ENCODE peak calls at places on chromosomes 16 and 17, in ten cellular contexts. One of them, this sample, is unnamed.

GRCh38 chr17:41689497-41690299 is 1.0 kb downstream of the EIF1 start:
- DNase-seq in CD8-positive, alpha-beta T cell: peak; percentile 35
- DNase-seq in thoracic aorta: no peak
- DNase-seq in retinal pigment epithelial cell: no peak
- DNase-seq in kidney epithelial cell: no peak
- DNase-seq in adrenal gland: peak; percentile 53
- DNase-seq in pancreas: no peak
- DNase-seq in tibial artery: no peak
- DNase-seq in GM12865: peak; percentile 81
- DNase-seq in ascending aorta: no peak
- DNase-seq in this sample: no peak

GRCh38 chr17:45172541-45173286 is 11.0 kb downstream of the HEXIM2 start:
- DNase-seq in retinal pigment epithelial cell: no peak
- DNase-seq in ascending aorta: peak; percentile 93
- DNase-seq in pancreas: peak; percentile 87
- DNase-seq in kidney epithelial cell: peak; percentile 90
- DNase-seq in adrenal gland: peak; percentile 84
- DNase-seq in tibial artery: peak; percentile 62
- DNase-seq in GM12865: peak; percentile 57
- DNase-seq in thoracic aorta: peak; percentile 73
- DNase-seq in CD8-positive, alpha-beta T cell: peak; percentile 48
- DNase-seq in this sample: no peak

GRCh38 chr17:82960419-82961271 is 118.8 kb upstream of the METRNL start:
- DNase-seq in pancreas: peak; percentile 33
- DNase-seq in GM12865: no peak
- DNase-seq in ascending aorta: no peak
- DNase-seq in retinal pigment epithelial cell: no peak
- DNase-seq in thoracic aorta: no peak
- DNase-seq in kidney epithelial cell: no peak
- DNase-seq in adrenal gland: no peak
- DNase-seq in tibial artery: no peak
- DNase-seq in CD8-positive, alpha-beta T cell: no peak
- DNase-seq in this sample: no peak

GRCh38 chr16:31008154-31008950 is 2.1 kb downstream of the STX1B start:
- DNase-seq in tibial artery: no peak
- DNase-seq in ascending aorta: no peak
- DNase-seq in retinal pigment epithelial cell: no peak
- DNase-seq in adrenal gland: no peak
- DNase-seq in thoracic aorta: no peak
- DNase-seq in kidney epithelial cell: no peak
- DNase-seq in GM12865: no peak
- DNase-seq in pancreas: no peak
- DNase-seq in CD8-positive, alpha-beta T cell: no peak
- DNase-seq in this sample: no peak

GRCh38 chr16:67458121-67458641 is 22.8 kb downstream of the ATP6V0D1 start:
- DNase-seq in pancreas: no peak
- DNase-seq in ascending aorta: no peak
- DNase-seq in retinal pigment epithelial cell: no peak
- DNase-seq in thoracic aorta: no peak
- DNase-seq in kidney epithelial cell: no peak
- DNase-seq in adrenal gland: no peak
- DNase-seq in CD8-positive, alpha-beta T cell: no peak
- DNase-seq in GM12865: no peak
- DNase-seq in tibial artery: no peak
- DNase-seq in this sample: no peak

GRCh38 chr17:50871369-50871768 is 5.2 kb upstream of the TOB1 start:
- DNase-seq in retinal pigment epithelial cell: no peak
- DNase-seq in CD8-positive, alpha-beta T cell: peak; percentile 49
- DNase-seq in ascending aorta: no peak
- DNase-seq in pancreas: no peak
- DNase-seq in GM12865: peak; percentile 39
- DNase-seq in tibial artery: no peak
- DNase-seq in adrenal gland: no peak
- DNase-seq in thoracic aorta: no peak
- DNase-seq in kidney epithelial cell: no peak
- DNase-seq in this sample: no peak

GRCh38 chr17:3207367-3207766 is at the start of gene OR1A1:
- DNase-seq in adrenal gland: no peak
- DNase-seq in GM12865: no peak
- DNase-seq in CD8-positive, alpha-beta T cell: no peak
- DNase-seq in pancreas: no peak
- DNase-seq in kidney epithelial cell: no peak
- DNase-seq in thoracic aorta: no peak
- DNase-seq in ascending aorta: no peak
- DNase-seq in tibial artery: no peak
- DNase-seq in retinal pigment epithelial cell: no peak
- DNase-seq in this sample: no peak

GRCh38 chr16:52446076-52446475 is 100.9 kb downstream of the TOX3 start:
- DNase-seq in CD8-positive, alpha-beta T cell: no peak
- DNase-seq in tibial artery: no peak
- DNase-seq in thoracic aorta: no peak
- DNase-seq in retinal pigment epithelial cell: peak; percentile 25
- DNase-seq in GM12865: no peak
- DNase-seq in kidney epithelial cell: no peak
- DNase-seq in adrenal gland: no peak
- DNase-seq in ascending aorta: no peak
- DNase-seq in pancreas: no peak
- DNase-seq in this sample: no peak

GRCh38 chr16:57747091-57747490 is 11.5 kb downstream of the KATNB1 start:
- DNase-seq in CD8-positive, alpha-beta T cell: no peak
- DNase-seq in retinal pigment epithelial cell: no peak
- DNase-seq in GM12865: no peak
- DNase-seq in adrenal gland: no peak
- DNase-seq in pancreas: no peak
- DNase-seq in tibial artery: no peak
- DNase-seq in ascending aorta: no peak
- DNase-seq in kidney epithelial cell: no peak
- DNase-seq in thoracic aorta: no peak
- DNase-seq in this sample: no peak

GRCh38 chr16:20114356-20114755 is 40.7 kb upstream of the GPR139 start:
- DNase-seq in CD8-positive, alpha-beta T cell: no peak
- DNase-seq in pancreas: peak; percentile 69
- DNase-seq in tibial artery: no peak
- DNase-seq in retinal pigment epithelial cell: peak; percentile 5
- DNase-seq in thoracic aorta: no peak
- DNase-seq in kidney epithelial cell: no peak
- DNase-seq in ascending aorta: no peak
- DNase-seq in adrenal gland: peak; percentile 75
- DNase-seq in GM12865: no peak
- DNase-seq in this sample: no peak

GRCh38 chr16:19753815-19754643 is 36.0 kb downstream of the IQCK start:
- DNase-seq in thoracic aorta: no peak
- DNase-seq in pancreas: no peak
- DNase-seq in adrenal gland: no peak
- DNase-seq in ascending aorta: peak; percentile 64
- DNase-seq in GM12865: no peak
- DNase-seq in retinal pigment epithelial cell: no peak
- DNase-seq in CD8-positive, alpha-beta T cell: no peak
- DNase-seq in kidney epithelial cell: no peak
- DNase-seq in tibial artery: no peak
- DNase-seq in this sample: no peak

GRCh38 chr17:45131616-45132301 is 556 bp downstream of the PLCD3 start:
- DNase-seq in pancreas: peak; percentile 71
- DNase-seq in adrenal gland: peak; percentile 59
- DNase-seq in retinal pigment epithelial cell: no peak
- DNase-seq in thoracic aorta: no peak
- DNase-seq in kidney epithelial cell: no peak
- DNase-seq in CD8-positive, alpha-beta T cell: peak; percentile 35
- DNase-seq in GM12865: peak; percentile 42
- DNase-seq in ascending aorta: peak; percentile 69
- DNase-seq in tibial artery: no peak
- DNase-seq in this sample: no peak

GRCh38 chr17:45985447-45985846 is 13.6 kb upstream of the STH start:
- DNase-seq in kidney epithelial cell: no peak
- DNase-seq in retinal pigment epithelial cell: no peak
- DNase-seq in thoracic aorta: no peak
- DNase-seq in CD8-positive, alpha-beta T cell: no peak
- DNase-seq in pancreas: no peak
- DNase-seq in adrenal gland: no peak
- DNase-seq in ascending aorta: no peak
- DNase-seq in GM12865: no peak
- DNase-seq in tibial artery: no peak
- DNase-seq in this sample: no peak

GRCh38 chr16:4392382-4393242 is 21.0 kb downstream of the VASN start:
- DNase-seq in tibial artery: no peak
- DNase-seq in kidney epithelial cell: no peak
- DNase-seq in ascending aorta: peak; percentile 77
- DNase-seq in retinal pigment epithelial cell: no peak
- DNase-seq in thoracic aorta: no peak
- DNase-seq in GM12865: no peak
- DNase-seq in CD8-positive, alpha-beta T cell: no peak
- DNase-seq in pancreas: peak; percentile 34
- DNase-seq in adrenal gland: no peak
- DNase-seq in this sample: no peak

GRCh38 chr17:64974750-64975317 is 55.6 kb upstream of the LRRC37A3 start:
- DNase-seq in adrenal gland: no peak
- DNase-seq in retinal pigment epithelial cell: no peak
- DNase-seq in ascending aorta: no peak
- DNase-seq in CD8-positive, alpha-beta T cell: no peak
- DNase-seq in thoracic aorta: no peak
- DNase-seq in pancreas: no peak
- DNase-seq in GM12865: no peak
- DNase-seq in kidney epithelial cell: no peak
- DNase-seq in tibial artery: no peak
- DNase-seq in this sample: no peak

GRCh38 chr17:62076864-62077788 is 12.0 kb upstream of the MED13 start:
- DNase-seq in thoracic aorta: no peak
- DNase-seq in GM12865: no peak
- DNase-seq in CD8-positive, alpha-beta T cell: no peak
- DNase-seq in pancreas: no peak
- DNase-seq in retinal pigment epithelial cell: no peak
- DNase-seq in tibial artery: no peak
- DNase-seq in adrenal gland: no peak
- DNase-seq in ascending aorta: no peak
- DNase-seq in kidney epithelial cell: no peak
- DNase-seq in this sample: no peak
- TF ChIP-seq CTCF in thoracic aorta: no peak
- TF ChIP-seq CTCF in GM12865: no peak
- TF ChIP-seq CTCF in CD8-positive, alpha-beta T cell: no peak
- TF ChIP-seq CTCF in pancreas: no peak
- TF ChIP-seq CTCF in retinal pigment epithelial cell: no peak
- TF ChIP-seq CTCF in tibial artery: no peak
- TF ChIP-seq CTCF in adrenal gland: no peak
- TF ChIP-seq CTCF in ascending aorta: no peak
- TF ChIP-seq CTCF in kidney epithelial cell: no peak
- TF ChIP-seq CTCF in this sample: no peak

DNA sequence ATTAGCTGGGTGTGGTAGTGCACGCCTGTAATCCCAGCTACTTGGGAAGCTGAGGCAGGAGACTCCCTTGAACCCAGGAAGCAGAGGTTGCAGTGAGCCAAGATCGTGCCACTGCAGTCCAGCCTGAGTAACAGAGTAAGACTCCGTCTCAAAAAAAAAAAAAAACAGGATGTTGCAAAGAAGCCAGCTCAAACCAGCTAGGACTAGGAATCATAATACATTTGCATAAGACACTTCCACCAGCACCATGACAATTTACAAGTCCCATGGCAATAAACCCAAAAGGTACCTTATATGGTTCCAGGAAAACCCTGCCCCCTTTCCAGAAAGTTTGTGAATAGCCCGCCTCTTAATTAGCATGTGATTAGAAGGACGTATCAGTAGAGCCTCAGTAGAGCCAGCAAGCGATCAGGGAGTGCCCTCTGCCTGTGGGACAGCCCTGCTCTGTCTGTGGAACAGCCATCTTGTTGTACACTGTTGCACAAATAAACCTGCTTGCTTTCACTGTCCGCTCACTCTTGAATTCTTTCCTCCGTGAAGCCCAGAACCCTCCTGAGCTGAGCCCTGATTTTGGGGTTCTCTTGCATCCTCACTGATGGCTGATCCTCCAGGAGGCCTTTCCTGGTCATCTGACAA is 14.1 kb downstream of the NUPR1 start:
- DNase-seq in pancreas: no peak
- DNase-seq in retinal pigment epithelial cell: no peak
- DNase-seq in CD8-positive, alpha-beta T cell: no peak
- DNase-seq in GM12865: peak; percentile 50
- DNase-seq in ascending aorta: no peak
- DNase-seq in tibial artery: no peak
- DNase-seq in adrenal gland: no peak
- DNase-seq in thoracic aorta: no peak
- DNase-seq in kidney epithelial cell: no peak
- DNase-seq in this sample: no peak
- H3K4me3 ChIP-seq in pancreas: no peak overlapping the region
- H3K4me3 ChIP-seq in retinal pigment epithelial cell: no peak overlapping the region
- H3K4me3 ChIP-seq in CD8-positive, alpha-beta T cell: no peak overlapping the region
- H3K4me3 ChIP-seq in GM12865: no peak overlapping the region
- H3K4me3 ChIP-seq in ascending aorta: no peak overlapping the region
- H3K4me3 ChIP-seq in tibial artery: no peak overlapping the region
- H3K4me3 ChIP-seq in adrenal gland: no peak overlapping the region
- H3K4me3 ChIP-seq in thoracic aorta: no peak overlapping the region
- H3K4me3 ChIP-seq in kidney epithelial cell: no peak overlapping the region
- H3K4me3 ChIP-seq in this sample: no peak overlapping the region

GRCh38 chr16:70298988-70299938 is at the start of gene DDX19B:
- DNase-seq in thoracic aorta: peak; percentile 49
- DNase-seq in adrenal gland: peak; percentile 82
- DNase-seq in ascending aorta: peak; percentile 89
- DNase-seq in tibial artery: peak; percentile 79
- DNase-seq in retinal pigment epithelial cell: peak; percentile 41
- DNase-seq in kidney epithelial cell: no peak
- DNase-seq in CD8-positive, alpha-beta T cell: peak; percentile 51
- DNase-seq in pancreas: peak; percentile 77
- DNase-seq in GM12865: peak; percentile 81
- DNase-seq in this sample: no peak
- TF ChIP-seq CTCF in thoracic aorta: no peak
- TF ChIP-seq CTCF in adrenal gland: no peak
- TF ChIP-seq CTCF in ascending aorta: peak; percentile 3
- TF ChIP-seq CTCF in tibial artery: no peak
- TF ChIP-seq CTCF in retinal pigment epithelial cell: no peak
- TF ChIP-seq CTCF in kidney epithelial cell: no peak
- TF ChIP-seq CTCF in CD8-positive, alpha-beta T cell: no peak
- TF ChIP-seq CTCF in pancreas: no peak
- TF ChIP-seq CTCF in GM12865: no peak
- TF ChIP-seq CTCF in this sample: no peak

DNA sequence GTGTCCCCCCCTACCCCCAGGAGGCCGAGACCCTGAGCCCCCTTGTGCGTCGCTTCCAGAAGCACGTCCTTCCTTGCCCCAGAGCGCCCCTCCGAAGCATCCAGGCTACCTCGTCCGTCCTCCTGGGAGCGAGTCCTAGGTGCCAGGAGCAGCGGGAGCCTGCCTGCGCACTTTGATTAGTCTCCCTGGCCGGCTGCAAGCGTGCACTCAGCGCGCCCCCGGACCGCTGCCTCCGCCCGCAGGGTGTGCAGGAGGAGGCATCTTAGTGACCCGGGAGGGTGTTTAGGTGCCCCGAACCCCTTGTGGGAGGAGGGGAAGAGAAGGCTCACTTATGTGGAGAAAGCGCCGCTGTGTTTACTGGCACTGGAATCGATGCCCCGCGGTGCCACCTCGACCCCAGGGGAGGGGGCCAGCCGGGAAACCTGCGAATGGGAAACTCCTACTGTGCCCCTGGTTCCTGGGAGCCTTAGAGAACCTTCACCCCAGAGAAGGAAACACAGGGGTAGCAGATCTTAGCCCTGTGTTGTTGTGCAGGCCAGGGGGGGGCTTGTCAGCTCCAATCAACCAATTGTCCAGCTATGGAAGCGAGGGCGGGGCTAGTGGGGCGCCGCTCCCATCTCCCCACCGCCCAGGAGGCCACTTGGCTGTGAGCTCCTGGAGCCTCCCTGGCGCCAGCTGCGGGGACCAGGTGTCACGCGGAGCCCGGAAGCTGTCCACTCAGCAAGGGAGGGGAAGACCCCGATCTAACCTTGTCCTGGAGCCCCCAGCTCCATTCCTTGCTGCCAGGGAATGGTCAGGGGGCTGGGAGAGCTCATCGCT is 922.8 kb upstream of the EEF2KMT start:
- DNase-seq in tibial artery: no peak
- DNase-seq in retinal pigment epithelial cell: no peak
- DNase-seq in GM12865: no peak
- DNase-seq in ascending aorta: no peak
- DNase-seq in thoracic aorta: no peak
- DNase-seq in CD8-positive, alpha-beta T cell: no peak
- DNase-seq in adrenal gland: no peak
- DNase-seq in pancreas: no peak
- DNase-seq in kidney epithelial cell: no peak
- DNase-seq in this sample: no peak
- H3K4me3 ChIP-seq in tibial artery: no peak overlapping the region
- H3K4me3 ChIP-seq in retinal pigment epithelial cell: no peak overlapping the region
- H3K4me3 ChIP-seq in GM12865: no peak overlapping the region
- H3K4me3 ChIP-seq in ascending aorta: no peak overlapping the region
- H3K4me3 ChIP-seq in thoracic aorta: no peak overlapping the region
- H3K4me3 ChIP-seq in CD8-positive, alpha-beta T cell: no peak overlapping the region
- H3K4me3 ChIP-seq in adrenal gland: no peak overlapping the region
- H3K4me3 ChIP-seq in pancreas: no peak overlapping the region
- H3K4me3 ChIP-seq in kidney epithelial cell: no peak overlapping the region
- H3K4me3 ChIP-seq in this sample: no peak overlapping the region

This sample was measured in AG04449.